ENCODE peak calls at places on chromosomes 6 and 20, in four cellular contexts. Y is heart right ventricle, O is HFFc6, L is ACHN. U is an unnamed sample.

GRCh38 chr6:108873971-108874370 is 25.7 kb downstream of the ARMC2 start:
- DNase-seq in L (no peak), O (no peak), Y (no peak), U (no peak)

GRCh38 chr20:1897965-1898464 is 2.8 kb downstream of the SIRPA start:
- DNase-seq in Y (no peak), O (no peak), L (no peak), U (no peak)

GRCh38 chr6:116316772-116317467 is 37.2 kb upstream of the TSPYL1 start:
- DNase-seq in Y (peak), L (no peak), O (no peak), U (no peak)

GRCh38 chr20:56440346-56441007 is 27.9 kb upstream of the RTF2 start:
- DNase-seq in O (no peak), Y (no peak), L (no peak), U (no peak)

GRCh38 chr6:154615483-154616025 is 105.1 kb upstream of the CNKSR3 start:
- DNase-seq in L (peak), O (no peak), Y (peak), U (peak)

GRCh38 chr20:9166153-9166780 is 97.4 kb downstream of the PLCB4 start:
- DNase-seq in O (no peak), L (no peak), Y (no peak), U (no peak)

GRCh38 chr6:36735110-36735971 is 37.7 kb downstream of the RAB44 start:
- DNase-seq in O (peak), L (no peak), Y (peak), U (peak)

GRCh38 chr6:108609276-108609769 is 48.6 kb downstream of the FOXO3 start:
- DNase-seq in O (peak), Y (no peak), L (peak), U (no peak)

GRCh38 chr6:38179300-38179699 is 359.8 kb downstream of the ZFAND3 start:
- DNase-seq in L (no peak), O (no peak), Y (no peak), U (no peak)

U was measured in upper lobe of left lung.